ENCODE peak calls at places on chromosome 16, in seven cellular contexts. Q is endodermal cell, T is ovary, B is transverse colon, R is mammary epithelial cell, U is cardiac muscle cell, N is GM06990. G is an unnamed sample.

GRCh38 chr16:1674751-1675664 is 3.1 kb upstream of the JPT2 start:
- DNase-seq in T (no peak), R (peak; percentile 67), Q (peak; percentile 36), U (no peak), B (no peak), N (no peak), G (peak; percentile 70)

GRCh38 chr16:50940275-50940854 is 198.5 kb downstream of the CYLD start:
- DNase-seq in R (no peak), Q (peak; percentile 50), T (no peak), N (no peak), U (no peak), B (no peak), G (peak; percentile 48)

GRCh38 chr16:177394-177822 is 928 bp downstream of the HBA1 start:
- DNase-seq in R (no peak), T (no peak), B (no peak), N (no peak), U (no peak), Q (peak; percentile 53), G (peak; percentile 16)

GRCh38 chr16:14658063-14658462 is 25.3 kb downstream of the BFAR start:
- DNase-seq in N (no peak), U (no peak), Q (no peak), B (peak; percentile 21), T (no peak), R (peak; percentile 67), G (peak; percentile 36)

GRCh38 chr16:3118204-3118790 is 5.9 kb downstream of the ZNF205 start:
- DNase-seq in B (no peak), N (no peak), T (no peak), U (no peak), Q (no peak), R (peak; percentile 68), G (peak; percentile 45)

GRCh38 chr16:88822281-88823040 is 10.7 kb upstream of the APRT start:
- DNase-seq in T (no peak), U (no peak), Q (no peak), N (no peak), B (no peak), R (no peak), G (no peak)

GRCh38 chr16:69613283-69614154 is 47.8 kb downstream of the NFAT5 start:
- DNase-seq in R (peak; percentile 88), U (no peak), B (peak; percentile 19), N (peak; percentile 18), T (no peak), Q (no peak), G (peak; percentile 95)

GRCh38 chr16:57708168-57708567 is 13.6 kb downstream of the DRC7 start:
- DNase-seq in U (no peak), T (no peak), Q (no peak), B (no peak), N (no peak), R (no peak), G (no peak)

GRCh38 chr16:50974438-50975036 is 176.5 kb downstream of the SALL1 start:
- DNase-seq in U (no peak), Q (no peak), N (no peak), B (no peak), T (no peak), R (no peak), G (no peak)

GRCh38 chr16:72956124-72957064 is 91.5 kb downstream of the ZFHX3 start:
- DNase-seq in T (no peak), U (no peak), R (no peak), B (no peak), N (no peak), Q (no peak), G (no peak)

GRCh38 chr16:21150375-21151001 is at the start of gene DNAH3:
- DNase-seq in N (no peak), Q (no peak), R (peak; percentile 90), U (no peak), B (peak; percentile 23), T (no peak), G (peak; percentile 92)

GRCh38 chr16:58850019-58850626 is 116.0 kb upstream of the GOT2 start:
- DNase-seq in U (no peak), N (no peak), B (no peak), T (no peak), R (no peak), Q (no peak), G (no peak)

GRCh38 chr16:56944954-56945839 is 13.3 kb downstream of the HERPUD1 start:
- DNase-seq in Q (no peak), N (peak; percentile 53), U (no peak), B (no peak), R (peak; percentile 49), T (peak; percentile 57), G (peak; percentile 81)

GRCh38 chr16:14148016-14148415 is 76.9 kb downstream of the MRTFB start:
- DNase-seq in B (no peak), Q (no peak), R (no peak), T (no peak), N (no peak), U (no peak), G (no peak)

GRCh38 chr16:53201900-53202299 is 147.1 kb downstream of the CHD9 start:
- DNase-seq in T (no peak), R (no peak), N (no peak), Q (no peak), U (no peak), B (no peak), G (no peak)

GRCh38 chr16:87065781-87066694 is 251.2 kb downstream of the C16orf95 start:
- DNase-seq in T (no peak), N (no peak), R (no peak), B (no peak), U (no peak), Q (peak; percentile 31), G (no peak)

GRCh38 chr16:695355-696089 is 5.3 kb upstream of the WDR24 start:
- DNase-seq in N (peak; percentile 76), U (peak; percentile 28), T (no peak), B (peak; percentile 91), Q (peak; percentile 81), R (peak; percentile 69), G (peak; percentile 89)

GRCh38 chr16:30997887-30998711 is 12.3 kb downstream of the STX1B start:
- DNase-seq in R (peak; percentile 77), N (no peak), T (no peak), Q (no peak), U (no peak), B (no peak), G (peak; percentile 90)

GRCh38 chr16:18037051-18037450 is 299.5 kb downstream of the NPIPA8 start:
- DNase-seq in B (no peak), T (no peak), Q (no peak), R (no peak), N (no peak), U (no peak), G (no peak)

GRCh38 chr16:83581994-83582747 is 225.6 kb upstream of the HSBP1 start:
- DNase-seq in Q (no peak), R (no peak), U (no peak), B (no peak), N (no peak), T (no peak), G (no peak)

GRCh38 chr16:19282101-19282500 is 3.4 kb upstream of the CLEC19A start:
- DNase-seq in B (no peak), Q (no peak), N (no peak), U (no peak), T (no peak), R (no peak), G (no peak)

GRCh38 chr16:24319415-24319814 is 63.3 kb downstream of the CACNG3 start:
- DNase-seq in T (no peak), R (no peak), U (no peak), B (no peak), Q (no peak), N (no peak), G (no peak)

GRCh38 chr16:24315343-24315742 is 59.2 kb downstream of the CACNG3 start:
- DNase-seq in U (no peak), B (no peak), R (no peak), T (no peak), N (no peak), Q (no peak), G (no peak)

GRCh38 chr16:24322106-24322505 is 66.0 kb downstream of the CACNG3 start:
- DNase-seq in N (no peak), B (no peak), T (no peak), R (no peak), U (no peak), Q (peak; percentile 87), G (no peak)

GRCh38 chr16:24318670-24319069 is 62.5 kb downstream of the CACNG3 start:
- DNase-seq in R (no peak), Q (peak; percentile 79), T (no peak), U (no peak), B (no peak), N (no peak), G (no peak)
- TF ChIP-seq CTCF in R (no peak), Q (peak; percentile 79), T (no peak), U (no peak), B (no peak), N (peak; percentile 31), G (no peak)

DNA sequence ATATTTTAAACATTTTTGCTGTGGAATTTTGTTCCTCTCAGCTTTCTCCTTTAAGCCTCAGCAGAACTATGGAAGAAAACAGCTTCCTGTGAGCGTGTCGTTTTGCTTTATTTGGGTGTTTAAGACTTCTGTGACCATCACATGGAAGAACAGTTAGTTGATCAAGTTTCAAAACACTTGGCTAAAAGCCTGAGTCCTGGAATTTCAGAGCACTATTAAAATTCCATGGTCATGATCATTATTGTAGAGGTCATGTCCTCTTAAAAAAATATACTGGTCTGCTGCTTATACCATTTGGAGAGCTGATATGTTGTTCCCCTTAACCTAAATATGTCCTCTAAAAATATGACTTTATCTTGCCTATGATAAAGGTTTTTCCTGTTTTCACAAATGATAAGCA is 12.6 kb upstream of the CDR2 start:
- DNase-seq in T (no peak), B (no peak), N (no peak), R (no peak), Q (no peak), U (no peak), G (no peak)
- H3K4me3 ChIP-seq in T (no peak overlapping the region), B (no peak overlapping the region), N (no peak overlapping the region), R (no peak overlapping the region), Q (no peak overlapping the region), U (no peak overlapping the region), G (no peak overlapping the region)

GRCh38 chr16:28977703-28978641 is 3.4 kb downstream of the SPNS1 start:
- DNase-seq in B (no peak), T (no peak), Q (peak; percentile 78), U (peak; percentile 30), N (no peak), R (no peak), G (peak; percentile 32)
- TF ChIP-seq CTCF in B (no peak), T (no peak), Q (peak; percentile 84), U (peak; percentile 34), N (peak; percentile 68), R (peak; percentile 47), G (peak; percentile 78)

DNA sequence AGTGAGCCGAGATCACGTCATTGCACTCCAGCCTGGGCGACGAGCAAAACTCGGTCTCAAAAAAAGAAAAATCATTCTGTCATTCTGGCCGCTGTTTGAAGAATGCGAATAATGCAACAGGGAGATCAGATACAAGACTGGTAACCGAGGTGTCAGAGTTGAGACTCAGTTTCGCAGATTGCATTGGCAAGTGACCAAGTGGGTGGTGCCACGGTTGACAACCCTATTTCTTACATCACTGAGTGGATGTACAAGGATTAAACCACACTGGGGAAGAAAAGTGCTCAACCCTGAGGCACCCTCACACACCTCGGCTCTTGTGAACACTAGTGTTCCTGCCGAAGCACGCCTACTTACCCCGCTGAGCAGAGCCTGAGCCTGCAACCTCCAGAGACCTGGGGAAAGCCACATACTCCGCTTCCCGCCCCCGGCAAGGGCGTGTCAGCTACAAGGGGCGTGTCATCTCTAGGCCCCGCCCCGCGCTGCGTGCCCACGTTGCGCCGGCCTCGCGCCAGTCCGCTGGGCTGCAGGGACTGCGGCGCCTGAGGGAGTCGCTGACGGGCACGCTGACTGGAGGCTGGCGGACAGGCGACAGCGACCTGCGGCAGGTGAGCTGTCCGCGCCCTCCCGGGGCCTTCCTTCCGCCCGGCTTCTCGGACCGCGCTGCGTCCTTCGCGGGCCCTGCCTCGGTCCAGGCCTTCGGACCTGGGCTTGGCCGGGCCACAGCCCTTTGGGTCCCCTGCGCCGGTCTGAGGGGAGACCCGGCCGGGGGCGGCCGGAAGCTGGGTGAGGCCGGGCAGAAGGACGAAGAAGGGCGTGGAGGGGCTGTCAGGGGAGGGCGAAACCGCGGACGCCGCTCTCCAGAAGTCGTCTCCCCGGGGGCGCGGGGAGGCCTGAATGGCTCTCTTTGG is at the start of gene HMOX2:
- DNase-seq in U (peak; percentile 95), B (peak; percentile 96), R (peak; percentile 93), N (peak; percentile 98), T (peak; percentile 88), Q (peak; percentile 99), G (peak; percentile 96)
- H3K4me3 ChIP-seq in U (peak within 1 kb of the TSS; percentile 89), B (peak within 1 kb of the TSS; percentile 88), R (peak within 1 kb of the TSS; percentile 72), N (peak within 1 kb of the TSS; percentile 89), T (peak within 1 kb of the TSS; percentile 87), Q (peak within 1 kb of the TSS; percentile 90), G (peak within 1 kb of the TSS; percentile 49)